ENCODE peak calls at places on chromosomes 12 and 14, in seven cellular contexts. B, G, L, Q, O, I and M are unnamed samples.

GRCh38 chr12:86137936-86138335 is 118.3 kb downstream of the MGAT4C start:
- DNase-seq in B (peak; percentile 4), G (no peak), L (peak; percentile 11), Q (no peak), O (no peak), I (no peak), M (peak; percentile 89)

GRCh38 chr14:35808076-35808657 is 928 bp downstream of the RALGAPA1 start:
- DNase-seq in B (no peak), G (peak; percentile 73), L (peak; percentile 69), Q (no peak), O (peak; percentile 43), I (no peak), M (peak; percentile 25)

GRCh38 chr14:94217116-94217515 is 43.0 kb downstream of the PPP4R4 start:
- DNase-seq in B (no peak), G (peak; percentile 28), L (no peak), Q (no peak), O (peak; percentile 26), I (no peak), M (no peak)

GRCh38 chr12:110141389-110141788 is 17.2 kb downstream of the IFT81 start:
- DNase-seq in B (peak; percentile 86), G (no peak), L (peak; percentile 90), Q (peak; percentile 88), O (no peak), I (peak; percentile 55), M (peak; percentile 95)

GRCh38 chr14:103623883-103624482 is 5.0 kb upstream of the KLC1 start:
- DNase-seq in B (no peak), G (no peak), L (peak; percentile 43), Q (peak; percentile 87), O (no peak), I (peak; percentile 62), M (no peak)

GRCh38 chr14:72946491-72946890 is 20.2 kb downstream of the DCAF4 start:
- DNase-seq in B (no peak), G (no peak), L (no peak), Q (no peak), O (no peak), I (no peak), M (no peak)

GRCh38 chr14:92785601-92786426 is 8.3 kb upstream of the GOLGA5 start:
- DNase-seq in B (peak; percentile 47), G (peak; percentile 6), L (peak; percentile 88), Q (no peak), O (no peak), I (peak; percentile 57), M (peak; percentile 90)

GRCh38 chr12:110649341-110649847 is 35.5 kb downstream of the TCTN1 start:
- DNase-seq in B (no peak), G (peak; percentile 39), L (no peak), Q (no peak), O (peak; percentile 9), I (no peak), M (no peak)

GRCh38 chr14:76812093-76812421 is 625 bp downstream of the ANGEL1 start:
- DNase-seq in B (no peak), G (peak; percentile 34), L (no peak), Q (peak; percentile 87), O (peak; percentile 38), I (no peak), M (no peak)

GRCh38 chr14:76775695-76776305 is 14.5 kb downstream of the VASH1 start:
- DNase-seq in B (no peak), G (no peak), L (no peak), Q (peak; percentile 83), O (no peak), I (no peak), M (no peak)

GRCh38 chr12:77925536-77926108 is 94.9 kb downstream of the NAV3 start:
- DNase-seq in B (peak; percentile 95), G (peak; percentile 94), L (peak; percentile 97), Q (peak; percentile 90), O (peak; percentile 91), I (peak; percentile 46), M (peak; percentile 95)

GRCh38 chr14:49861581-49861922 is 9.0 kb upstream of the NEMF start:
- DNase-seq in B (peak; percentile 55), G (peak; percentile 80), L (peak; percentile 86), Q (peak; percentile 93), O (peak; percentile 79), I (peak; percentile 48), M (peak; percentile 90)

GRCh38 chr14:104393199-104393897 is 186.2 kb upstream of the C14orf180 start:
- DNase-seq in B (no peak), G (no peak), L (no peak), Q (peak; percentile 59), O (no peak), I (peak; percentile 55), M (no peak)

GRCh38 chr12:100794441-100795192 is at the start of gene ANO4:
- DNase-seq in B (no peak), G (peak; percentile 42), L (peak; percentile 60), Q (no peak), O (peak; percentile 39), I (no peak), M (peak; percentile 2)

DNA sequence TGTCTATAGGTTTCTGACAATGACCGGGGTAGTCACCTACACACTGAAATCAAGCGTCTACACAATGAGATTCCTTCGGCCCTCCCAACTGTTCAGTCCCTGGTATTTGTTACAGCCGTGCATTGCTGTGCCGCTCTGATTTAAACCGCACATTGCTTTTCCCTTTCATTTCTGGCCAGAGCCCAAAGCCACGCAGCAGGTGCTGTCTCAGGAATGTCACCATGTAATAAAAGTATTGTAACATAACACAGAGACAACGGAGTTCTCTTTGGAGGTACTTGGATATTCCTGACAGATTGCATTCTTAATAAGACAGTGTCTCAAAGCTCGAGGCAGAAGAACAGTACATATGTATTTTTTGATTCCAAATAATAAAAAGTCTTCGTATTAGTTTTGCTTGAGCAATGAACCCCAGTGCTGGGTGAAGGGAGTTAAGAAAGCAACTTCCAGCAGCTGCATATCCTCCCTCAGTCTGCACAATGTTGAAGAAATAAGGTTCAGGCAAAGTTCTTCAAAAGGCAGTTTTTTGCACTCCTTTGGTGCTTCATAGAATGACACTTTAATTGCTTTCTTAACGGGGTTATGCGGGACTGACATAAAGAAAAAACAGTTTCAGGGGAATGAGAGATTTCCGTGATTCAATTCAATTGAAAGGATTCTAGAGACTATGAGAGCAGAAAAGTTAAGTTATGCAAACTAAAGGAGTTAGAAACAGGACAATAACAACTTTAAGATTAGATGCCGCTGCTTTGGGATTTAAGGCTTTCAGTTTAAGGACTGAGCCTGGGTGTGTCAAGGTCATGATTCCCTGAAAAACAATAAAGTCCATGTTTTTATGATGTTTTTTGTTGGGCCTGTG is 288.7 kb upstream of the FLRT2 start:
- DNase-seq in B (no peak), G (no peak), L (no peak), Q (no peak), O (peak; percentile 24), I (no peak), M (no peak)
- H3K4me3 ChIP-seq in B (no peak overlapping the region), G (no peak overlapping the region), L (no peak overlapping the region), Q (no peak overlapping the region), O (no peak overlapping the region), I (peak overlapping the region; percentile 33), M (no peak overlapping the region)

GRCh38 chr12:67804168-67804567 is 155.6 kb downstream of the DYRK2 start:
- DNase-seq in B (no peak), G (no peak), L (no peak), Q (no peak), O (no peak), I (no peak), M (no peak)
- H3K4me3 ChIP-seq in B (no peak overlapping the region), G (no peak overlapping the region), L (no peak overlapping the region), Q (no peak overlapping the region), O (no peak overlapping the region), I (no peak overlapping the region), M (no peak overlapping the region)

GRCh38 chr12:29562167-29562776 is 64.8 kb upstream of the OVCH1 start:
- DNase-seq in B (peak; percentile 63), G (no peak), L (peak; percentile 89), Q (no peak), O (no peak), I (no peak), M (peak; percentile 94)

GRCh38 chr12:29556363-29556762 is 58.9 kb upstream of the OVCH1 start:
- DNase-seq in B (no peak), G (no peak), L (no peak), Q (no peak), O (no peak), I (no peak), M (no peak)

GRCh38 chr12:29561736-29562135 is 64.2 kb upstream of the OVCH1 start:
- DNase-seq in B (no peak), G (no peak), L (no peak), Q (no peak), O (no peak), I (no peak), M (no peak)

GRCh38 chr12:29563636-29564035 is 66.2 kb upstream of the OVCH1 start:
- DNase-seq in B (no peak), G (no peak), L (no peak), Q (no peak), O (no peak), I (no peak), M (no peak)

GRCh38 chr12:29559194-29559593 is 61.7 kb upstream of the OVCH1 start:
- DNase-seq in B (no peak), G (no peak), L (no peak), Q (no peak), O (no peak), I (no peak), M (no peak)
- H3K4me3 ChIP-seq in B (no peak overlapping the region), G (no peak overlapping the region), L (no peak overlapping the region), Q (no peak overlapping the region), O (no peak overlapping the region), I (no peak overlapping the region), M (no peak overlapping the region)

GRCh38 chr12:132217371-132217770 is 73.1 kb downstream of the NOC4L start:
- DNase-seq in B (no peak), G (no peak), L (no peak), Q (no peak), O (no peak), I (no peak), M (no peak)
- H3K4me3 ChIP-seq in B (no peak overlapping the region), G (no peak overlapping the region), L (no peak overlapping the region), Q (no peak overlapping the region), O (no peak overlapping the region), I (no peak overlapping the region), M (no peak overlapping the region)

GRCh38 chr12:124610629-124611558 is 43.5 kb upstream of the NCOR2 start:
- DNase-seq in B (no peak), G (no peak), L (no peak), Q (no peak), O (no peak), I (no peak), M (no peak)
- H3K4me3 ChIP-seq in B (no peak overlapping the region), G (no peak overlapping the region), L (no peak overlapping the region), Q (no peak overlapping the region), O (no peak overlapping the region), I (no peak overlapping the region), M (no peak overlapping the region)